ENCODE peak calls at places on chromosome 11, in seven cellular contexts. Q, B, Z, R, N, D and P are unnamed samples.

GRCh38 chr11:129260750-129261149 is 68.6 kb upstream of the ARHGAP32 start:
- DNase-seq in Q (no peak), B (no peak), Z (no peak), R (no peak), N (no peak), D (no peak), P (no peak)

GRCh38 chr11:60785136-60785535 is at the start of gene MS4A10:
- DNase-seq in Q (no peak), B (peak), Z (no peak), R (no peak), N (no peak), D (no peak), P (no peak)

GRCh38 chr11:114774599-114775365 is 96.5 kb downstream of the NXPE2 start:
- DNase-seq in Q (peak), B (no peak), Z (peak), R (no peak), N (peak), D (no peak), P (peak)

GRCh38 chr11:76629853-76630599 is 40.5 kb downstream of the LRRC32 start:
- DNase-seq in Q (no peak), B (peak), Z (no peak), R (no peak), N (peak), D (no peak), P (peak)

GRCh38 chr11:783581-784015 is 6.3 kb downstream of the CEND1 start:
- DNase-seq in Q (no peak), B (peak), Z (no peak), R (peak), N (peak), D (no peak), P (peak)

GRCh38 chr11:86629070-86629706 is 43.2 kb downstream of the ME3 start:
- DNase-seq in Q (no peak), B (no peak), Z (no peak), R (no peak), N (no peak), D (no peak), P (peak)

GRCh38 chr11:36075053-36075452 is 131.2 kb downstream of the LDLRAD3 start:
- DNase-seq in Q (no peak), B (no peak), Z (no peak), R (peak), N (no peak), D (peak), P (peak)

GRCh38 chr11:19359425-19360000 is 118.8 kb upstream of the E2F8 start:
- DNase-seq in Q (no peak), B (no peak), Z (peak), R (no peak), N (peak), D (no peak), P (peak)

GRCh38 chr11:45078236-45079074 is 68.0 kb upstream of the PRDM11 start:
- DNase-seq in Q (no peak), B (no peak), Z (no peak), R (no peak), N (no peak), D (no peak), P (peak)

GRCh38 chr11:68941324-68942089 is 37.8 kb downstream of the IGHMBP2 start:
- DNase-seq in Q (no peak), B (peak), Z (no peak), R (no peak), N (no peak), D (no peak), P (no peak)

GRCh38 chr11:74736031-74736430 is 4.8 kb upstream of the CHRDL2 start:
- DNase-seq in Q (no peak), B (no peak), Z (no peak), R (no peak), N (no peak), D (no peak), P (no peak)

GRCh38 chr11:47264119-47264915 is 5.6 kb upstream of the MADD start:
- DNase-seq in Q (no peak), B (peak), Z (no peak), R (no peak), N (no peak), D (no peak), P (no peak)

GRCh38 chr11:44927174-44927661 is 23.5 kb downstream of the TP53I11 start:
- DNase-seq in Q (peak), B (peak), Z (peak), R (peak), N (no peak), D (peak), P (peak)

GRCh38 chr11:11025087-11025486 is 167.2 kb upstream of the ZBED5 start:
- DNase-seq in Q (peak), B (no peak), Z (no peak), R (no peak), N (peak), D (no peak), P (no peak)

GRCh38 chr11:76762867-76763572 is 20.1 kb upstream of the TSKU start:
- DNase-seq in Q (no peak), B (peak), Z (no peak), R (no peak), N (no peak), D (no peak), P (no peak)

GRCh38 chr11:27453701-27454100 is 18.9 kb downstream of the LGR4 start:
- DNase-seq in Q (no peak), B (no peak), Z (no peak), R (no peak), N (peak), D (no peak), P (no peak)

GRCh38 chr11:132839226-132839625 is 693.1 kb downstream of the OPCML start:
- DNase-seq in Q (no peak), B (no peak), Z (no peak), R (no peak), N (no peak), D (no peak), P (no peak)

GRCh38 chr11:121554552-121554951 is 101.8 kb upstream of the SORL1-AS1 start:
- DNase-seq in Q (no peak), B (no peak), Z (no peak), R (no peak), N (no peak), D (no peak), P (no peak)

GRCh38 chr11:131916633-131917032 is 546.2 kb downstream of the NTM start:
- DNase-seq in Q (no peak), B (no peak), Z (no peak), R (no peak), N (no peak), D (no peak), P (peak)

GRCh38 chr11:1793091-1793490 is 29.4 kb upstream of the CTSD start:
- DNase-seq in Q (no peak), B (no peak), Z (no peak), R (no peak), N (no peak), D (no peak), P (no peak)

GRCh38 chr11:6475936-6476335 is 2.2 kb upstream of the TRIM3 start:
- DNase-seq in Q (no peak), B (no peak), Z (peak), R (no peak), N (no peak), D (no peak), P (no peak)

GRCh38 chr11:75164318-75164827 is 13.5 kb downstream of the SLCO2B1 start:
- DNase-seq in Q (no peak), B (no peak), Z (no peak), R (no peak), N (no peak), D (no peak), P (no peak)

GRCh38 chr11:100830978-100831732 is 144.1 kb downstream of the ARHGAP42 start:
- DNase-seq in Q (peak), B (no peak), Z (no peak), R (no peak), N (peak), D (no peak), P (peak)